ENCODE peak calls at places on chromosomes 13 and 19, in ten cellular contexts. K is germinal center; U is KBM-7; M is HFFc6; A is IMR-90; R is CD4-positive, alpha-beta T cell; X is T-helper 2 cell; I is neuronal stem cell; S is NCI-H2029 treated with DMSO at 0.1 percent for 48 hours; F is NCI-H69. N is an unnamed sample.
A peak's percentile ranks its signal among the peaks of the same experiment; 100 is the strongest.

GRCh38 chr13:77776704-77777103 is 79.2 kb downstream of the SLAIN1 start:
- DNase-seq in M (no peak), S (no peak), A (no peak), X (no peak), R (no peak), U (peak; percentile 7), I (no peak), K (no peak), F (peak; percentile 2), N (no peak)

GRCh38 chr19:35695895-35696422 is 8.4 kb upstream of the ZBTB32 start:
- DNase-seq in M (no peak), U (no peak), I (no peak), K (no peak), R (no peak), A (no peak), F (no peak), X (no peak), S (no peak), N (no peak)

GRCh38 chr19:55316646-55317045 is 8.5 kb downstream of the TMEM150B start:
- DNase-seq in K (no peak), I (no peak), F (no peak), U (no peak), A (no peak), M (no peak), S (no peak), R (no peak), X (no peak), N (no peak)

GRCh38 chr19:12985049-12985776 is 10.1 kb upstream of the NFIX start:
- DNase-seq in I (no peak), M (peak; percentile 52), U (no peak), K (no peak), R (no peak), S (no peak), X (no peak), F (peak; percentile 81), A (peak; percentile 76), N (no peak)

GRCh38 chr19:4284176-4284958 is 5.3 kb downstream of the SHD start:
- DNase-seq in X (no peak), A (no peak), R (no peak), K (no peak), S (no peak), F (peak; percentile 75), U (peak; percentile 54), I (no peak), M (no peak), N (no peak)

GRCh38 chr19:1134431-1134830 is 30.6 kb downstream of the GPX4 start:
- DNase-seq in I (no peak), U (no peak), A (no peak), R (no peak), F (no peak), X (no peak), M (no peak), K (no peak), S (no peak), N (no peak)

GRCh38 chr19:39038098-39038497 is 5.7 kb upstream of the FBXO27 start:
- DNase-seq in R (no peak), X (no peak), A (peak; percentile 25), K (no peak), M (peak; percentile 32), S (no peak), F (peak; percentile 45), I (peak; percentile 49), U (peak; percentile 39), N (no peak)

GRCh38 chr19:20558571-20558970 is 7.0 kb downstream of the ZNF737 start:
- DNase-seq in F (no peak), I (no peak), K (no peak), X (no peak), M (no peak), S (no peak), U (no peak), R (no peak), A (no peak), N (no peak)

GRCh38 chr19:19661675-19662251 is 1.7 kb downstream of the ATP13A1 start:
- DNase-seq in R (peak; percentile 28), M (no peak), A (no peak), I (no peak), F (no peak), K (peak; percentile 82), U (peak; percentile 64), S (no peak), X (no peak), N (peak; percentile 48)

GRCh38 chr19:401836-402535 is 7.0 kb downstream of the C2CD4C start:
- DNase-seq in M (no peak), X (no peak), A (no peak), U (no peak), R (no peak), I (no peak), K (no peak), S (no peak), F (peak; percentile 93), N (peak; percentile 41)

GRCh38 chr13:42398542-42398941 is 126.6 kb downstream of the AKAP11 start:
- DNase-seq in I (no peak), X (no peak), U (no peak), F (no peak), A (no peak), K (no peak), S (no peak), M (no peak), R (no peak), N (no peak)

GRCh38 chr19:5261151-5261890 is 79.3 kb downstream of the PTPRS start:
- DNase-seq in I (no peak), R (no peak), U (no peak), M (no peak), X (no peak), K (no peak), S (no peak), F (no peak), A (no peak), N (no peak)

GRCh38 chr19:42089191-42089750 is 13.3 kb downstream of the ZNF574 start:
- DNase-seq in X (no peak), A (no peak), F (no peak), R (no peak), U (no peak), S (no peak), I (no peak), K (no peak), M (no peak), N (no peak)

GRCh38 chr19:35963514-35963913 is 27.3 kb downstream of the LRFN3 start:
- DNase-seq in S (no peak), U (peak; percentile 74), A (peak; percentile 56), R (peak; percentile 30), M (peak; percentile 22), F (no peak), K (no peak), I (peak; percentile 69), X (peak; percentile 7), N (no peak)

GRCh38 chr19:1271528-1272422 is 2.6 kb downstream of the CIRBP start:
- DNase-seq in F (no peak), A (no peak), S (no peak), I (no peak), R (no peak), K (no peak), M (no peak), U (no peak), X (no peak), N (peak; percentile 61)

GRCh38 chr13:114005206-114005720 is 31.4 kb upstream of the C13orf46 start:
- DNase-seq in F (no peak), I (no peak), S (no peak), X (no peak), M (no peak), U (no peak), K (no peak), R (no peak), A (no peak), N (no peak)

GRCh38 chr13:31880849-31881494 is 141.6 kb downstream of the RXFP2 start:
- DNase-seq in K (no peak), X (no peak), M (no peak), U (no peak), S (no peak), I (no peak), F (no peak), R (no peak), A (no peak), N (no peak)

GRCh38 chr13:40026174-40026585 is 370.7 kb downstream of the COG6 start:
- DNase-seq in A (peak; percentile 11), K (no peak), M (no peak), F (no peak), S (no peak), I (no peak), U (no peak), X (peak; percentile 45), R (peak; percentile 6), N (no peak)

GRCh38 chr13:77056382-77056781 is 29.4 kb upstream of the FBXL3 start:
- DNase-seq in F (no peak), A (no peak), U (no peak), S (peak; percentile 32), K (no peak), I (no peak), M (no peak), X (no peak), R (no peak), N (no peak)

GRCh38 chr19:1027953-1028902 is 1.8 kb downstream of the CNN2 start:
- DNase-seq in K (peak; percentile 64), R (peak; percentile 72), S (no peak), U (peak; percentile 58), I (peak; percentile 79), M (peak; percentile 92), X (no peak), A (peak; percentile 95), F (peak; percentile 85), N (peak; percentile 87)

GRCh38 chr19:4866595-4867424 is 657 bp downstream of the PLIN3 start:
- DNase-seq in X (peak; percentile 14), R (peak; percentile 37), M (peak; percentile 30), A (peak; percentile 28), F (no peak), S (no peak), U (peak; percentile 65), K (peak; percentile 70), I (peak; percentile 47), N (peak; percentile 84)

GRCh38 chr19:43639507-43640423 is at the start of gene CADM4:
- DNase-seq in M (no peak), S (no peak), A (no peak), X (peak; percentile 22), R (peak; percentile 47), F (peak; percentile 78), K (peak; percentile 72), U (no peak), I (peak; percentile 41), N (peak; percentile 72)

GRCh38 chr13:43388282-43389034 is 365.1 kb downstream of the DNAJC15 start:
- DNase-seq in U (no peak), A (no peak), M (no peak), R (no peak), S (no peak), I (no peak), X (no peak), K (no peak), F (peak; percentile 81), N (no peak)

GRCh38 chr13:53238241-53238640 is 209.6 kb downstream of the OLFM4 start:
- DNase-seq in F (peak; percentile 82), X (no peak), I (no peak), K (no peak), M (no peak), U (no peak), S (peak; percentile 19), R (no peak), A (no peak), N (no peak)

GRCh38 chr13:76790519-76791289 is 95.5 kb downstream of the KCTD12 start:
- DNase-seq in M (no peak), I (no peak), K (no peak), S (peak; percentile 34), F (no peak), A (no peak), X (no peak), R (no peak), U (no peak), N (no peak)

GRCh38 chr13:30743319-30744055 is 8.1 kb downstream of the ALOX5AP start:
- DNase-seq in S (no peak), R (no peak), I (no peak), A (peak; percentile 99), F (no peak), X (no peak), K (no peak), U (no peak), M (peak; percentile 97), N (no peak)